ENCODE peak calls at places on chromosomes 16 and 17, in seven cellular contexts. S, R, T, A, V, D and K are unnamed samples.
A peak's percentile ranks its signal among the peaks of the same experiment; 100 is the strongest.

GRCh38 chr17:81821603-81822311 is 11.3 kb downstream of the MCRIP1 start:
- DNase-seq in T (peak; percentile 96), R (no peak), S (peak; percentile 48), V (no peak), A (peak; percentile 88), D (peak; percentile 56), K (no peak)

GRCh38 chr17:47745037-47745380 is 12.0 kb downstream of the TBX21 start:
- DNase-seq in D (no peak), T (no peak), S (no peak), A (no peak), R (no peak), V (no peak), K (no peak)

GRCh38 chr17:49822829-49823228 is 25.0 kb downstream of the TAC4 start:
- DNase-seq in D (no peak), V (no peak), A (no peak), S (peak; percentile 49), R (no peak), T (no peak), K (no peak)

GRCh38 chr17:41026668-41027471 is at the start of gene KRTAP1-5:
- DNase-seq in D (no peak), S (peak; percentile 28), A (no peak), V (no peak), R (no peak), T (no peak), K (no peak)

GRCh38 chr17:62791235-62792121 is 16.6 kb downstream of the MARCHF10 start:
- DNase-seq in V (no peak), A (peak; percentile 14), S (peak; percentile 80), D (no peak), R (no peak), T (no peak), K (peak; percentile 52)

GRCh38 chr16:67526149-67526732 is 2.4 kb upstream of the RIPOR1 start:
- DNase-seq in S (peak; percentile 24), T (no peak), R (no peak), A (no peak), V (no peak), D (no peak), K (no peak)

GRCh38 chr16:77960771-77961170 is 61.6 kb upstream of the CLEC3A start:
- DNase-seq in A (no peak), D (no peak), R (no peak), T (no peak), S (no peak), V (no peak), K (no peak)

GRCh38 chr17:40060887-40061480 is 1.8 kb upstream of the THRA start:
- DNase-seq in V (no peak), D (no peak), T (no peak), R (no peak), A (peak; percentile 64), S (no peak), K (no peak)

GRCh38 chr16:65294708-65295107 is 172.8 kb upstream of the CDH11 start:
- DNase-seq in R (no peak), S (no peak), A (no peak), V (no peak), D (no peak), T (no peak), K (no peak)

GRCh38 chr17:73284906-73285602 is 23.4 kb upstream of the CPSF4L start:
- DNase-seq in D (no peak), V (no peak), T (no peak), S (no peak), R (no peak), A (no peak), K (no peak)

DNA sequence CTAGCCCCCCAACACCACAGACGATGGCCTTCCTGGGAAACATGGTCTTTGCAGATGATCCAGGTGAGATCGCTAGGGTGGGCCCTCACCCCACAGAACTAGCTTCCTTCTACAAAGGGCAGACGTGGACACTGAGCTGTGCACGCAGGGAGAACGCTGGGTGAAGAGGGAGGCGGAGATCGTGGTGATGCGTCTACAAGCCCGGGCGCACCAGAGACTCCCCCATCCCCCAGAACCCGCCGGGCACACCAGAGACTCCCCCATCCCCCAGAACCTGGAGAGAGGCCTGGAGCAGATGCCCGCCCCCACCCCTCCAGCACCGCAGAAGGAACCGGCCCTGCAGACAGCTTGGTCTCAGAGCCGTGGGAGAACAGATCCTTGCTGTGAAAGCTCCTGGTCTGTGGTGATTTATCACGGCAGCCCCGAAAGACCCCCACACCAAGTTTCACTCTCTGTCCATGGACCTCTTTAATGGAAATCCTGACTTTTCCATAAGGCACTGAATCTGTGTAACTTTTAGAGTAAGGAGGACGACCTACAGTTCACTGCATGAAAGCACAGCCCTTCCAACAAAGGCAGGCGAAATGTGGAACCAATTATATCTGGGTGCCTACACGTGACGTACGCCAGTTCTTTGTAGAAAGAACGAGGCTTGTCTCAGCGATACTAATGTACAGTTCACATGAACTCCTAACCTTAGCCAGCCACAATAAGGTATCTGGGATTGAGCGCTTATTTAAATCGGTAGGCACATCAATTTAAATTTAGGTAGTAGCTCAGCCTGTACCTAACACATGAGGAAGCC is 88.5 kb downstream of the ANKRD11 start:
- DNase-seq in R (no peak), A (no peak), D (no peak), V (no peak), T (no peak), S (no peak), K (no peak)
- TF ChIP-seq CTCF in R (no peak), A (no peak), D (no peak), V (no peak), T (no peak), S (no peak), K (no peak)

GRCh38 chr17:34306466-34306865 is 12.8 kb upstream of the CCL8 start:
- DNase-seq in S (peak; percentile 91), V (no peak), A (peak; percentile 15), R (no peak), T (peak; percentile 30), D (no peak), K (peak; percentile 38)
- TF ChIP-seq CTCF in S (peak; percentile 78), V (peak; percentile 18), A (no peak), R (no peak), T (peak; percentile 37), D (no peak), K (peak; percentile 71)

DNA sequence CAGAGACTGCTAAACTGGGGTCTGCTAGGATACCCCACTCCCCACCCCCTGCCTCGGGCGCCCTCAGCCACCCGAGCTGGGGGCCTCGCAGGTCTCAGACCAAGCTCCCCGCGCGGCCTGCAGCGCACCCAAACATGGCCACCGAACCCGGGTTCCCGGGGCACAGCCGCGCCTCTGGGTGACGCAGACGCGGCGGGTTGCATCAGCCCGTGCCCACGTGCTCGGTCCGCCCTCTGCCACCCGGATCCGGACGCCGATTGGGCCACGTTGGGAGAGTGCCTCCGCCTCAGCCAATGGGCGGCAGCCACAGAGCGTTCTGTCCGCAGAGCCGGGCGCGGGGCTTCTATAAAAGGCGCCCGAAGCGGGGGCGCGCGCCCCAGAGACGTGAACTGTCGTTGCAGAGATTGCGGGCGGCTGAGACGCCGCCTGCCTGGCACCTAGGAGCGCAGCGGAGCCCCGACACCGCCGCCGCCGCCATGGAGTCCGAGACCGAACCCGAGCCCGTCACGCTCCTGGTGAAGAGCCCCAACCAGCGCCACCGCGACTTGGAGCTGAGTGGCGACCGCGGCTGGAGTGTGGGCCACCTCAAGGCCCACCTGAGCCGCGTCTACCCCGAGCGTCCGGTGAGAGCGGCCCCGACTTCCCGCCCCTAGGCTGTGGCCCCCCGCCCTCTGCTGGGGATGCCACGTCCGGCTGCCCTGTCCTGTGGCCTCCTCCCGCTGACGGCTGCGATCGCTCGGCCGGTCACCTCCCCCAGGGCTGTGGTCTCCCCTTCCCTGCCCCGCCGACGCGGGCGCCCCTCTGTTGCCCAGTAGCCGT is at the start of gene HERPUD1:
- DNase-seq in V (peak; percentile 99), S (peak; percentile 98), T (peak; percentile 99), A (peak; percentile 99), D (peak; percentile 96), R (peak; percentile 99), K (peak; percentile 89)
- TF ChIP-seq CTCF in V (no peak), S (no peak), T (peak; percentile 15), A (peak; percentile 20), D (no peak), R (peak; percentile 27), K (no peak)

GRCh38 chr17:45961206-45961605 is 37.8 kb upstream of the STH start:
- DNase-seq in S (no peak), A (no peak), R (no peak), D (no peak), T (no peak), V (no peak), K (no peak)
- TF ChIP-seq CTCF in S (no peak), A (no peak), R (no peak), D (no peak), T (no peak), V (no peak), K (no peak)

DNA sequence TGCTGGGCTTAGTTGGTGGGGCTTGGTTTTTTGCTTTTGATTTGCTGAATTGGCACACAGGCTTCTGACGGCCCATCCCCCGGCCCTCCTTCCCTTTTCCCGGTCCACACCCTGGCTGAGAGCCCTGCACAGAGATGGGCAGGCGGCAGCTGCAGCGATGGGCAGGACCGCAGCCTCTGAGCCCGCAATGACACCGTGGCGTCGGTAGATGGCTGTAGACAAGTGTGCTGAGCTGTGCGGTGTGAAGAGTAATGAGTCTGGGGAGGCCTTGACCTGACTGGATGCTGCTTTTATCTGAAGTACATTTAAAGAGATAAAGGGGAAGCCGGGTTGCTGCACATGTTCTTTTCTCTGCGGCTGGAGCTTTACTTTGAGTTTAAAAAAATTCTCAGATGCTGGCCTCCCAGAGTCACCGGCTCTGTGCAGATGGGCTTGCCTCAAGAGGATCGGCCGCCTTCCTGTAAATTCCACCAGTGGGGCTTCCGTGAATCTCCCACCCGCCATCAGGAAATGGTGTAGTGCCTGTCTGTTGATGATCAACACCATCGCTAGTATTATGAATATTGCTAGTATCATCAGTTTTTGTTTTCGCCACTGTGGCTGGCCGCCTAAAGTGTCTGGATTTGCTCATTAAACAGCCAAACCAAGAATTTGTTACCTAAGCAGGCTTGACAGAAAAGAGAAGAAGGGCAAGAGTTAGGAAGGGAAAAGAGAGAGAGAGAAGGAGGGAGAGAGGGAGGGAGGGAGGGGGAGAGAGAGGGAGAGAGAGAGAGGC is 245.6 kb upstream of the RBFOX1 start:
- DNase-seq in R (no peak), A (peak; percentile 2), V (no peak), T (no peak), D (peak; percentile 69), S (no peak), K (no peak)
- TF ChIP-seq CTCF in R (no peak), A (no peak), V (no peak), T (no peak), D (peak; percentile 57), S (no peak), K (no peak)